ENCODE peak calls at places on chromosomes 7 and 10, in seven cellular contexts. F is SK-N-SH, G is K562, Y is GM12891, T is HepG2, S is GM12878, J is H1. R is an unnamed sample.

GRCh38 chr10:125060851-125061556 is 99.4 kb downstream of the CTBP2 start:
- DNase-seq in F (peak), G (peak), Y (no peak), T (peak), S (no peak), J (peak), R (no peak)

GRCh38 chr7:29306276-29307036 is 111.9 kb downstream of the CHN2 start:
- DNase-seq in F (no peak), G (no peak), Y (no peak), T (no peak), S (no peak), J (no peak), R (no peak)

GRCh38 chr7:142784096-142784495 is 13.3 kb downstream of the PRSS2 start:
- DNase-seq in F (no peak), G (no peak), Y (no peak), T (no peak), S (no peak), J (no peak), R (no peak)

GRCh38 chr7:129386563-129386962 is 47.7 kb upstream of the STRIP2 start:
- DNase-seq in F (no peak), G (no peak), Y (no peak), T (no peak), S (no peak), J (no peak), R (no peak)

GRCh38 chr10:125037145-125037544 is 95.2 kb downstream of the ZRANB1 start:
- DNase-seq in F (no peak), G (no peak), Y (no peak), T (peak), S (no peak), J (no peak), R (no peak)

GRCh38 chr10:68424454-68425014 is 17.5 kb upstream of the RUFY2 start:
- DNase-seq in F (no peak), G (no peak), Y (no peak), T (no peak), S (no peak), J (no peak), R (no peak)

GRCh38 chr7:124351950-124352349 is 319.1 kb upstream of the TMEM229A start:
- DNase-seq in F (peak), G (no peak), Y (no peak), T (no peak), S (no peak), J (no peak), R (no peak)

GRCh38 chr10:112720178-112720577 is 229.9 kb upstream of the TCF7L2 start:
- DNase-seq in F (no peak), G (no peak), Y (no peak), T (no peak), S (no peak), J (no peak), R (no peak)

GRCh38 chr7:92644406-92645113 is 54.4 kb upstream of the FAM133B start:
- DNase-seq in F (no peak), G (no peak), Y (no peak), T (no peak), S (no peak), J (no peak), R (no peak)

GRCh38 chr7:40595832-40596231 is 461.0 kb downstream of the SUGCT start:
- DNase-seq in F (no peak), G (no peak), Y (no peak), T (no peak), S (no peak), J (no peak), R (no peak)

GRCh38 chr10:11147723-11148122 is 130.1 kb downstream of the CELF2 start:
- DNase-seq in F (no peak), G (no peak), Y (no peak), T (no peak), S (no peak), J (no peak), R (no peak)

GRCh38 chr10:79241990-79242619 is 105.2 kb upstream of the PPIF start:
- DNase-seq in F (peak), G (no peak), Y (peak), T (no peak), S (no peak), J (peak), R (peak)

GRCh38 chr7:70317356-70317755 is 719.1 kb downstream of the AUTS2 start:
- DNase-seq in F (no peak), G (no peak), Y (no peak), T (no peak), S (no peak), J (no peak), R (no peak)

GRCh38 chr10:132832186-132832983 is 46.4 kb upstream of the NKX6-2 start:
- DNase-seq in F (no peak), G (no peak), Y (no peak), T (no peak), S (no peak), J (no peak), R (no peak)

GRCh38 chr10:51269816-51270215 is 195.5 kb downstream of the PRKG1 start:
- DNase-seq in F (no peak), G (no peak), Y (no peak), T (no peak), S (no peak), J (no peak), R (no peak)

GRCh38 chr10:72658696-72659400 is 33.0 kb upstream of the MICU1 start:
- DNase-seq in F (no peak), G (no peak), Y (no peak), T (no peak), S (no peak), J (no peak), R (no peak)

GRCh38 chr10:58152698-58153263 is 114.9 kb downstream of the IPMK start:
- DNase-seq in F (peak), G (peak), Y (no peak), T (peak), S (no peak), J (peak), R (no peak)

GRCh38 chr10:48514263-48514662 is 90.6 kb downstream of the ARHGAP22 start:
- DNase-seq in F (no peak), G (no peak), Y (no peak), T (no peak), S (no peak), J (no peak), R (no peak)

GRCh38 chr10:110857265-110858158 is 14.2 kb upstream of the PDCD4 start:
- DNase-seq in F (no peak), G (peak), Y (no peak), T (peak), S (peak), J (peak), R (no peak)

GRCh38 chr7:40586197-40586596 is 451.4 kb downstream of the SUGCT start:
- DNase-seq in F (no peak), G (no peak), Y (no peak), T (no peak), S (no peak), J (no peak), R (no peak)

GRCh38 chr10:120455606-120456005 is 1.4 kb upstream of the PLPP4 start:
- DNase-seq in F (no peak), G (no peak), Y (no peak), T (no peak), S (no peak), J (no peak), R (no peak)

GRCh38 chr10:124160176-124160575 is 66.8 kb upstream of the CHST15 start:
- DNase-seq in F (no peak), G (no peak), Y (no peak), T (no peak), S (no peak), J (no peak), R (no peak)

GRCh38 chr7:141272417-141272816 is 198.6 kb downstream of the TMEM178B start:
- DNase-seq in F (no peak), G (no peak), Y (no peak), T (no peak), S (no peak), J (no peak), R (no peak)

GRCh38 chr7:79227035-79227434 is 226.4 kb downstream of the MAGI2 start:
- DNase-seq in F (no peak), G (no peak), Y (no peak), T (no peak), S (no peak), J (no peak), R (no peak)

GRCh38 chr7:79874797-79875196 is 259.8 kb upstream of the GNAI1 start:
- DNase-seq in F (no peak), G (no peak), Y (no peak), T (no peak), S (no peak), J (no peak), R (no peak)

GRCh38 chr10:89242840-89243586 is 8.6 kb downstream of the LIPA start:
- DNase-seq in F (no peak), G (no peak), Y (no peak), T (no peak), S (no peak), J (no peak), R (no peak)

GRCh38 chr7:996089-996872 is 13.3 kb downstream of the CYP2W1 start:
- DNase-seq in F (no peak), G (no peak), Y (no peak), T (no peak), S (no peak), J (no peak), R (no peak)

GRCh38 chr7:135209225-135209834 is 2.0 kb downstream of the WDR91 start:
- DNase-seq in F (no peak), G (no peak), Y (no peak), T (no peak), S (no peak), J (no peak), R (no peak)

GRCh38 chr10:48579251-48579960 is 25.5 kb downstream of the ARHGAP22 start:
- DNase-seq in F (peak), G (no peak), Y (no peak), T (no peak), S (no peak), J (no peak), R (no peak)

GRCh38 chr7:149717481-149717880 is 55.9 kb downstream of the ZNF467 start:
- DNase-seq in F (no peak), G (no peak), Y (no peak), T (no peak), S (no peak), J (peak), R (no peak)

GRCh38 chr10:31749981-31750850 is 178.4 kb downstream of the ARHGAP12 start:
- DNase-seq in F (peak), G (no peak), Y (no peak), T (no peak), S (no peak), J (no peak), R (no peak)

GRCh38 chr10:31749293-31749692 is 179.3 kb downstream of the ARHGAP12 start:
- DNase-seq in F (peak), G (no peak), Y (no peak), T (no peak), S (no peak), J (no peak), R (no peak)

GRCh38 chr10:31752167-31752566 is 176.5 kb downstream of the ARHGAP12 start:
- DNase-seq in F (no peak), G (no peak), Y (no peak), T (no peak), S (no peak), J (no peak), R (no peak)

GRCh38 chr10:31753681-31754080 is 174.9 kb downstream of the ARHGAP12 start:
- DNase-seq in F (no peak), G (no peak), Y (no peak), T (no peak), S (no peak), J (no peak), R (no peak)

GRCh38 chr10:31751401-31752080 is 177.1 kb downstream of the ARHGAP12 start:
- DNase-seq in F (no peak), G (no peak), Y (no peak), T (no peak), S (no peak), J (no peak), R (no peak)
- TF ChIP-seq TAF1 in F (no peak), G (no peak), Y (no peak), T (no peak), S (no peak), J (no peak), R (no peak)

GRCh38 chr10:60312818-60313588 is 76.7 kb downstream of the ANK3 start:
- DNase-seq in F (no peak), G (peak), Y (no peak), T (no peak), S (no peak), J (no peak), R (no peak)
- TF ChIP-seq TAF1 in F (no peak), G (no peak), Y (no peak), T (no peak), S (no peak), J (no peak), R (no peak)

GRCh38 chr7:121126201-121126600 is 137.7 kb downstream of the CPED1 start:
- DNase-seq in F (no peak), G (no peak), Y (no peak), T (no peak), S (no peak), J (no peak), R (no peak)

GRCh38 chr7:121123028-121123427 is 134.5 kb downstream of the CPED1 start:
- DNase-seq in F (no peak), G (no peak), Y (no peak), T (no peak), S (no peak), J (no peak), R (no peak)

GRCh38 chr7:121119047-121119446 is 130.5 kb downstream of the CPED1 start:
- DNase-seq in F (no peak), G (no peak), Y (no peak), T (no peak), S (no peak), J (no peak), R (no peak)

GRCh38 chr7:121116399-121116798 is 127.9 kb downstream of the CPED1 start:
- DNase-seq in F (no peak), G (no peak), Y (no peak), T (no peak), S (no peak), J (no peak), R (no peak)

DNA sequence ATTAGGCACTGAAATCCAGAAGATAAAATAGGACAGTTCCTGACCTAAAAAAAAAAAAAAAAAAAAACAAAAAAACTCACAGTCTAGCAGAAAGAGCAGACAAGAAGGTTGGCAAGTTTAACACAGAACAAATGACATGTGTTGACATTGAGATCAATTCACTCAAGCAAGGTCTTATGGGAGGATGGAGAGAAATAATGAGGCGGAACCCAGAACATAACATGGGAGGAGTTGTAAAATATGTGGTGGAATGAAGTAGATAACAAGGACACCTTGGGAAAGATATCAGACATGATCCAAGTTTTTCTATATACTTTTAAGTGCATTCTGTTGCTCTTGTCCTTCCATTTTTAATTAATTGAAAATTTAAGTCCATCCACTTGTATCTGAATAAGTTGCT is 132.4 kb downstream of the CPED1 start:
- DNase-seq in F (no peak), G (no peak), Y (no peak), T (no peak), S (no peak), J (no peak), R (no peak)
- TF ChIP-seq TAF1 in F (no peak), G (no peak), Y (no peak), T (no peak), S (no peak), J (no peak), R (no peak)

GRCh38 chr7:100803398-100804161 is 23.7 kb downstream of the EPHB4 start:
- DNase-seq in F (peak), G (peak), Y (peak), T (peak), S (peak), J (peak), R (peak)
- TF ChIP-seq TAF1 in F (no peak), G (no peak), Y (peak), T (no peak), S (no peak), J (no peak), R (no peak)

GRCh38 chr10:43202657-43203490 is 64.0 kb downstream of the RASGEF1A start:
- DNase-seq in F (peak), G (peak), Y (peak), T (no peak), S (no peak), J (peak), R (peak)
- TF ChIP-seq TAF1 in F (no peak), G (peak), Y (no peak), T (no peak), S (no peak), J (peak), R (no peak)

DNA sequence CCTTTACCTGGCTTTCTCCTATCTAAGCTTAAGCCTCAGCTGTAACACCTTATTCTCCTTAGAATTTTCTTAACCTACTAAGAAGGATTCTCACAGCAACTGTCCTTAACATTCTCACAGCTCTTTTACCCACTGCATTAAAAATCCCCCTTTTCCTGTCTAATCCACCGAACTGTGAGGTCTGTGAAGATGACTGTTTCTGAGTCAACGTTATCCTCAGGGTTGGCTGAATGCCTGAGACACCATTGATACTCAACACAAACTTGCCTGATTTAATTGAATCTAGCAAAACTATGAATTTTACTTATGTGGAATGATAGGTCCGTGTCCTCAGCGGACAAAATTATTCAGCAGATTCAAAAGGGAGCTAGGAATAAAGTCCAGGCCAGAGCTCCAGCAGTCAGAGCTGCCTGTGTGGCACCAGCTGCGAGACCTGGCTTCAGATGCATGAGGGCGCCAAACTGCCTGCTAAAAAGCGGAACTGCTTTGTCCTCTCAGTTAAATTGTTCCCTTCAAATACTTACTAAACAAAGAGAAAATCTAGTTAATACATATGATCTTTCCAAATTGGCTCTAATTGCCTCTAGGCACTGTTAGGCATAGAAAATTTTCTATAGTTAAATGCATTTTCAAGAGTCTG is 33.4 kb upstream of the VWDE start:
- DNase-seq in F (peak), G (peak), Y (no peak), T (no peak), S (no peak), J (no peak), R (no peak)
- TF ChIP-seq TAF1 in F (no peak), G (no peak), Y (no peak), T (no peak), S (no peak), J (no peak), R (no peak)

GRCh38 chr10:103287992-103288391 is 11.1 kb downstream of the INA start:
- DNase-seq in F (no peak), G (no peak), Y (no peak), T (no peak), S (no peak), J (no peak), R (no peak)
- TF ChIP-seq TAF1 in F (no peak), G (no peak), Y (no peak), T (no peak), S (no peak), J (no peak), R (no peak)

GRCh38 chr7:51265066-51265907 is 51.3 kb downstream of the COBL start:
- DNase-seq in F (no peak), G (no peak), Y (no peak), T (peak), S (no peak), J (peak), R (no peak)
- TF ChIP-seq TAF1 in F (no peak), G (no peak), Y (no peak), T (no peak), S (no peak), J (no peak), R (no peak)

DNA sequence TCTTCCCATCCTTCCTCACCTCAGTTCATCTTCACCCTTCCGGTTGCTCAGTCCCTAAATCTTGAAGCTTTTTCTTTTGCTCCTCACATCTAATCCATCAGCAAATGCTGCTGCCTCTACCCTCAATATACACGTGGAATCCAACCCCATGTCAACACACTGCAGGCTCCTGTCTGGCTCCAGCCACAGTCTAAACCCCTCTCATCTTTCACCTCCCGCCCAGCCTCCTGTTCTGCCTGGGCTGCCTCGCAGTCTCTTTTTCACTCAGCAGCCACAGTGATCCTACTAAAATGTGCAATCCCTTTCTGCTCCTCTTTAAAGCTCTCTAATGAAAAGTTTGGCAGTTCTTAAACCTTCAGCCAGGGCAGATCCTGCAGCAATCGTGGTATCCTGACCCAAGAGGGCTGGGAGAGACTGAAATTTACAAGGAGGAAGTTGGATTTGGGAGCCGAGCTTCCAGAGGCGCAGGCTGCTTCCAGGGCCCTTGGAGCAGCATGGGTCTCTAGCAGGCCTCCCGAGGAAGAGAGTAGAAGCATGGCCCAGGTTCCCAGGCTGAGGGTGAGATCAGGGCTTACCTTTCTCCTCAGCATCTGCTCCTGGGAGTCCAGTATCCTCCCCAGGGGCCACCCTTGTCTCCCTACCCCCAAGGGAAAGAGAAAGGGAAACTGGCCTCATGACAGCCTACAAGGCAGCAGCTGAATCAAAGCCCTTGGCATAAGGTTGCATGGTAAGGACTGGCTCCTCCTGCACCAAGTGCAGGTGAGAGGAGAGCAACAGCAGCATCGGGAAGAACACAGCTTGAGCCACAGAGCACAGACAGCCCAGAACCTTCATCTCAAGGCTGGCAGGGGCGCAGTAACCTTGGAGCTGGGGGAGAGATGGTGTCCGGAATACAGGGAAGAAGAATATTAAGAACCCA is 114.3 kb downstream of the MARCHF5 start:
- DNase-seq in F (no peak), G (no peak), Y (no peak), T (no peak), S (no peak), J (no peak), R (no peak)
- TF ChIP-seq TAF1 in F (no peak), G (no peak), Y (no peak), T (no peak), S (no peak), J (no peak), R (no peak)

R was measured in GM12892.